ENCODE peak calls at places on chromosome 2, in nine cellular contexts. Z is ovary, J is A549, F is lung, C is hepatocyte, A is tibial artery, L is brain microvascular endothelial cell, D is GM23248, E is body of pancreas. R is an unnamed sample.

GRCh38 chr2:30583204-30583749 is 136.2 kb downstream of the LCLAT1 start:
- DNase-seq in L (no peak), Z (no peak), D (no peak), A (no peak), C (no peak), J (no peak), F (no peak), E (no peak), R (no peak)

GRCh38 chr2:113167962-113168340 is 5.8 kb upstream of the PSD4 start:
- DNase-seq in Z (no peak), C (no peak), D (no peak), A (no peak), J (no peak), L (no peak), F (no peak), E (no peak), R (no peak)

GRCh38 chr2:168632733-168633132 is 169.7 kb upstream of the NOSTRIN start:
- DNase-seq in F (no peak), Z (no peak), L (peak; percentile 85), E (no peak), J (no peak), C (no peak), D (no peak), A (no peak), R (no peak)

GRCh38 chr2:218999881-219000568 is 6.8 kb upstream of the CRYBA2 start:
- DNase-seq in L (no peak), C (peak; percentile 40), D (no peak), A (no peak), F (no peak), J (no peak), Z (no peak), E (peak; percentile 32), R (no peak)

GRCh38 chr2:44494006-44494405 is 132.3 kb downstream of the CAMKMT start:
- DNase-seq in J (no peak), D (no peak), Z (no peak), F (no peak), L (no peak), A (no peak), C (no peak), E (no peak), R (no peak)

GRCh38 chr2:149579972-149580882 is 7.3 kb downstream of the MMADHC start:
- DNase-seq in J (no peak), D (peak; percentile 35), C (no peak), F (no peak), E (no peak), Z (no peak), L (peak; percentile 56), A (no peak), R (no peak)

GRCh38 chr2:170972508-170973224 is 43.6 kb downstream of the GORASP2 start:
- DNase-seq in J (no peak), L (no peak), C (no peak), F (no peak), A (no peak), Z (no peak), E (no peak), D (no peak), R (no peak)

GRCh38 chr2:143398701-143399260 is 269.6 kb downstream of the ARHGAP15 start:
- DNase-seq in D (no peak), Z (no peak), J (no peak), C (no peak), L (no peak), F (no peak), E (no peak), A (no peak), R (no peak)

GRCh38 chr2:160906878-160907277 is 253.3 kb upstream of the TANK start:
- DNase-seq in Z (no peak), E (no peak), A (no peak), F (no peak), D (no peak), L (no peak), C (no peak), J (peak; percentile 8), R (no peak)

GRCh38 chr2:170481201-170481600 is 233.9 kb upstream of the SP5 start:
- DNase-seq in D (no peak), J (no peak), L (no peak), E (no peak), F (no peak), A (no peak), Z (no peak), C (no peak), R (no peak)

GRCh38 chr2:56299166-56299806 is 115.5 kb downstream of the CCDC85A start:
- DNase-seq in J (no peak), C (no peak), Z (no peak), F (no peak), A (no peak), D (peak; percentile 66), L (no peak), E (no peak), R (no peak)

GRCh38 chr2:227256605-227257004 is 68.4 kb upstream of the MFF start:
- DNase-seq in E (no peak), Z (no peak), J (no peak), C (no peak), D (no peak), L (no peak), F (no peak), A (no peak), R (no peak)

GRCh38 chr2:204274487-204274886 is 270.8 kb upstream of the PARD3B start:
- DNase-seq in Z (no peak), L (no peak), D (no peak), C (no peak), E (no peak), F (no peak), A (no peak), J (no peak), R (no peak)

GRCh38 chr2:13650586-13651180 is 933.9 kb downstream of the TRIB2 start:
- DNase-seq in C (peak; percentile 25), L (no peak), F (no peak), E (no peak), Z (no peak), D (peak; percentile 32), A (no peak), J (no peak), R (no peak)

GRCh38 chr2:112026509-112026908 is 28.6 kb upstream of the TMEM87B start:
- DNase-seq in C (no peak), D (no peak), L (no peak), E (no peak), A (no peak), Z (no peak), J (no peak), F (no peak), R (no peak)

GRCh38 chr2:18117592-18117991 is 239.1 kb downstream of the KCNS3 start:
- DNase-seq in F (peak; percentile 45), J (no peak), L (peak; percentile 67), C (peak; percentile 34), Z (no peak), E (peak; percentile 16), D (peak; percentile 67), A (no peak), R (no peak)

GRCh38 chr2:27901219-27901618 is 10.7 kb downstream of the BABAM2 start:
- DNase-seq in C (no peak), Z (no peak), J (no peak), F (no peak), L (no peak), E (no peak), A (no peak), D (peak; percentile 62), R (no peak)

GRCh38 chr2:128695646-128696240 is 377.1 kb upstream of the HS6ST1 start:
- DNase-seq in Z (no peak), E (no peak), F (no peak), A (no peak), D (no peak), J (no peak), C (no peak), L (no peak), R (no peak)

GRCh38 chr2:134457765-134458202 is 203.9 kb downstream of the MGAT5 start:
- DNase-seq in F (peak; percentile 59), L (no peak), E (peak; percentile 11), A (no peak), Z (no peak), C (no peak), J (no peak), D (no peak), R (no peak)

GRCh38 chr2:65366595-65367125 is 65.7 kb downstream of the SPRED2 start:
- DNase-seq in A (no peak), D (peak; percentile 98), E (no peak), L (peak; percentile 98), C (peak; percentile 88), Z (no peak), F (peak; percentile 44), J (peak; percentile 96), R (peak; percentile 80)
- H3K4me3 ChIP-seq in A (no peak overlapping the region), D (peak overlapping the region; percentile 70), E (no peak overlapping the region), L (peak overlapping the region; percentile 45), C (no peak overlapping the region), Z (no peak overlapping the region), F (no peak overlapping the region), J (peak overlapping the region; percentile 25), R (peak overlapping the region; percentile 54)

DNA sequence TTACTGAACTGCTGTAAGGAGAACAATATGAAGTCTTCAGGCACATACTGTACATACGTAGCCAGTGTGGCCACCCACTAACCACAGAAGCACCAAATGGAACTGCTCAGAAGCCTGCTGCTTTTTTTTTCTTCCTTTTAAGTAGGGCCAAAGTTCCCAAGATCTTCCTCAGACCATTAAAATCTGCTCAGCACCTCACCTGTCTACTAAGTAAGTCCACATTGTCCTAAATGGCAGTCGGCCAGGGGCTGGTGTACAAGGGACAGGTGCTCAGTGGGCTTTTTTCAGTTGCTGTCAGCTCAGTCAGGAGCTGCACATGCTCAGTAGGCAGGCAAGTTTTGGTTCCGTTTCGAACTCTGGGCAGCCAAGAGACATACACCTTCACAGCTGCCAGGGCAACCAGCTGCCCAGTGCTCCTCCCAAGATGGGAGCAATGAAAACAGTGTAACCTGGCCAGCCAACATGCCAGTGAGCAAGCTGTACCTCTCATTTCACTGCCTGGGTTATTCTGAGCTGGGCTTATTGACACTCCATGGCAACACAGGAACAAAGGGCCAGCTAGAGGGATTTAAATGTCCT is 86.1 kb downstream of the ACVR1 start:
- DNase-seq in D (no peak), L (no peak), J (no peak), E (peak; percentile 71), F (peak; percentile 29), Z (no peak), C (no peak), A (peak; percentile 46), R (no peak)
- H3K27ac ChIP-seq in D (no peak overlapping the region), L (no peak overlapping the region), J (no peak overlapping the region), E (peak overlapping the region; percentile 47), F (no peak overlapping the region), Z (no peak overlapping the region), C (no peak overlapping the region), A (peak overlapping the region; percentile 63), R (no peak overlapping the region)

DNA sequence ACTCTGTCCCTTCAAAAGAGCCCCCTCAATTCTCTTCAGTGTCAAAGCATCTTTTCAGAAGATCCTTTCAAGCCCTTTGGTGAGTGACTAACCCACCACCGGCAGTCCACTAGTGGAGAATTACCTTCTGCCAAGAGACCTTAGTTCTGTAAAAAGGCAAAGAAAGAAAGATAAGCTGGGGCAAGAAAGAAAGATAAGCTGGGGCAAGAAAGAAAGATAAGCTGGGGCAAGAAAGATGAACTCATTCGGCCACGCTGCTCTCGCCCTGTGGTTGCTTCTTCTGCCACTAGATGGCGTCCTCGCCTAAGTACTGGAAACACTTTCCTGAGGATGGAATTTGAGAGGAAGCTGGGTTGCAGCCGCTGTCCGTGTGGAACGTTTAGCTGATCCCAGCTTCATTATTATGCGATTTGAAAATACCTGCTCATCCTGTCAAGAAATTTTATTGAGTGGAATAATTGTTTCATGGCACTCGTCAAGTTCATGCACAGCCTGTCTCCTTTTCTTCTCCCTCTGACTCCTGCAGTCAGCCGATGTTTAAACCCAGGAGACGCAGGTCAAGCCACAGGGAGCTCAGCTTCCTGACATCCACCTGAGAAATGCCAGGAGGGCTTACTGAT is 17.3 kb upstream of the ANXA4 start:
- DNase-seq in F (peak; percentile 85), E (peak; percentile 91), L (peak; percentile 75), J (peak; percentile 69), C (peak; percentile 91), A (peak; percentile 91), Z (peak; percentile 87), D (peak; percentile 86), R (peak; percentile 51)
- H3K4me3 ChIP-seq in F (no peak overlapping the region), E (no peak overlapping the region), L (peak overlapping the region; percentile 30), J (peak overlapping the region; percentile 31), C (no peak overlapping the region), A (peak overlapping the region; percentile 21), Z (peak overlapping the region; percentile 17), D (peak overlapping the region; percentile 75), R (peak overlapping the region; percentile 40)

GRCh38 chr2:49262815-49263560 is 108.7 kb upstream of the FSHR start:
- DNase-seq in C (no peak), F (no peak), J (no peak), A (no peak), E (no peak), L (no peak), Z (no peak), D (no peak), R (no peak)
- H3K27ac ChIP-seq in C (no peak overlapping the region), F (no peak overlapping the region), J (no peak overlapping the region), A (no peak overlapping the region), E (no peak overlapping the region), L (no peak overlapping the region), Z (no peak overlapping the region), D (no peak overlapping the region), R (no peak overlapping the region)